ENCODE peak calls at places on chromosomes 6 and 20, in nine cellular contexts. One of them, this sample, is unnamed.

GRCh38 chr20:54566224-54566750 is 90.9 kb downstream of the DOK5 start:
- DNase-seq in stomach: no peak
- DNase-seq in transverse colon: no peak
- DNase-seq in SK-N-SH: no peak
- DNase-seq in K562: no peak
- DNase-seq in sigmoid colon: no peak
- DNase-seq in ovary: no peak
- DNase-seq in suprapubic skin: no peak
- DNase-seq in upper lobe of left lung: no peak
- DNase-seq in this sample: no peak

GRCh38 chr6:149840345-149841075 is 23.6 kb downstream of the LRP11 start:
- DNase-seq in stomach: peak
- DNase-seq in transverse colon: peak
- DNase-seq in SK-N-SH: peak
- DNase-seq in K562: peak
- DNase-seq in sigmoid colon: peak
- DNase-seq in ovary: peak
- DNase-seq in suprapubic skin: peak
- DNase-seq in upper lobe of left lung: peak
- DNase-seq in this sample: peak

GRCh38 chr6:123208111-123208510 is 212.1 kb downstream of the CLVS2 start:
- DNase-seq in stomach: no peak
- DNase-seq in transverse colon: no peak
- DNase-seq in SK-N-SH: no peak
- DNase-seq in K562: no peak
- DNase-seq in sigmoid colon: no peak
- DNase-seq in ovary: no peak
- DNase-seq in suprapubic skin: no peak
- DNase-seq in upper lobe of left lung: no peak
- DNase-seq in this sample: no peak

GRCh38 chr6:147615659-147616456 is 107.4 kb downstream of the SAMD5 start:
- DNase-seq in stomach: no peak
- DNase-seq in transverse colon: no peak
- DNase-seq in SK-N-SH: no peak
- DNase-seq in K562: no peak
- DNase-seq in sigmoid colon: no peak
- DNase-seq in ovary: no peak
- DNase-seq in suprapubic skin: no peak
- DNase-seq in upper lobe of left lung: no peak
- DNase-seq in this sample: no peak

GRCh38 chr20:43563991-43564390 is 5.2 kb downstream of the SGK2 start:
- DNase-seq in stomach: no peak
- DNase-seq in transverse colon: no peak
- DNase-seq in SK-N-SH: no peak
- DNase-seq in K562: no peak
- DNase-seq in sigmoid colon: no peak
- DNase-seq in ovary: no peak
- DNase-seq in suprapubic skin: no peak
- DNase-seq in upper lobe of left lung: no peak
- DNase-seq in this sample: no peak

GRCh38 chr6:106608080-106608668 is 21.1 kb downstream of the RTN4IP1 start:
- DNase-seq in stomach: no peak
- DNase-seq in transverse colon: peak
- DNase-seq in SK-N-SH: peak
- DNase-seq in K562: peak
- DNase-seq in sigmoid colon: no peak
- DNase-seq in ovary: no peak
- DNase-seq in suprapubic skin: no peak
- DNase-seq in upper lobe of left lung: no peak
- DNase-seq in this sample: peak

GRCh38 chr20:45863543-45864470 is 6.4 kb downstream of the ZSWIM3 start:
- DNase-seq in stomach: no peak
- DNase-seq in transverse colon: no peak
- DNase-seq in SK-N-SH: no peak
- DNase-seq in K562: no peak
- DNase-seq in sigmoid colon: no peak
- DNase-seq in ovary: no peak
- DNase-seq in suprapubic skin: no peak
- DNase-seq in upper lobe of left lung: no peak
- DNase-seq in this sample: no peak

GRCh38 chr6:143698329-143698728 is 20.6 kb downstream of the PHACTR2 start:
- DNase-seq in stomach: no peak
- DNase-seq in transverse colon: no peak
- DNase-seq in SK-N-SH: no peak
- DNase-seq in K562: no peak
- DNase-seq in sigmoid colon: no peak
- DNase-seq in ovary: no peak
- DNase-seq in suprapubic skin: no peak
- DNase-seq in upper lobe of left lung: no peak
- DNase-seq in this sample: no peak

GRCh38 chr20:5181955-5182354 is 55.1 kb downstream of the CDS2 start:
- DNase-seq in stomach: no peak
- DNase-seq in transverse colon: no peak
- DNase-seq in SK-N-SH: no peak
- DNase-seq in K562: no peak
- DNase-seq in sigmoid colon: no peak
- DNase-seq in ovary: no peak
- DNase-seq in suprapubic skin: no peak
- DNase-seq in upper lobe of left lung: no peak
- DNase-seq in this sample: peak

GRCh38 chr20:37885042-37885441 is 17.9 kb upstream of the VSTM2L start:
- DNase-seq in stomach: no peak
- DNase-seq in transverse colon: no peak
- DNase-seq in SK-N-SH: no peak
- DNase-seq in K562: no peak
- DNase-seq in sigmoid colon: no peak
- DNase-seq in ovary: no peak
- DNase-seq in suprapubic skin: no peak
- DNase-seq in upper lobe of left lung: no peak
- DNase-seq in this sample: no peak

GRCh38 chr20:57843941-57844625 is 134.3 kb upstream of the PMEPA1 start:
- DNase-seq in stomach: no peak
- DNase-seq in transverse colon: no peak
- DNase-seq in SK-N-SH: no peak
- DNase-seq in K562: no peak
- DNase-seq in sigmoid colon: no peak
- DNase-seq in ovary: no peak
- DNase-seq in suprapubic skin: peak
- DNase-seq in upper lobe of left lung: no peak
- DNase-seq in this sample: no peak

GRCh38 chr6:148508401-148509151 is 165.9 kb downstream of the SASH1 start:
- DNase-seq in stomach: no peak
- DNase-seq in transverse colon: no peak
- DNase-seq in SK-N-SH: no peak
- DNase-seq in K562: no peak
- DNase-seq in sigmoid colon: no peak
- DNase-seq in ovary: no peak
- DNase-seq in suprapubic skin: no peak
- DNase-seq in upper lobe of left lung: no peak
- DNase-seq in this sample: no peak

GRCh38 chr6:167676000-167676665 is 150.6 kb upstream of the AFDN start:
- DNase-seq in stomach: peak
- DNase-seq in transverse colon: peak
- DNase-seq in SK-N-SH: no peak
- DNase-seq in K562: no peak
- DNase-seq in sigmoid colon: peak
- DNase-seq in ovary: peak
- DNase-seq in suprapubic skin: no peak
- DNase-seq in upper lobe of left lung: no peak
- DNase-seq in this sample: peak

GRCh38 chr20:23629542-23630391 is 8.0 kb downstream of the CST3 start:
- DNase-seq in stomach: no peak
- DNase-seq in transverse colon: no peak
- DNase-seq in SK-N-SH: no peak
- DNase-seq in K562: no peak
- DNase-seq in sigmoid colon: no peak
- DNase-seq in ovary: no peak
- DNase-seq in suprapubic skin: no peak
- DNase-seq in upper lobe of left lung: no peak
- DNase-seq in this sample: no peak

GRCh38 chr20:38134427-38135281 is 30.4 kb downstream of the TGM2 start:
- DNase-seq in stomach: no peak
- DNase-seq in transverse colon: no peak
- DNase-seq in SK-N-SH: peak
- DNase-seq in K562: peak
- DNase-seq in sigmoid colon: peak
- DNase-seq in ovary: peak
- DNase-seq in suprapubic skin: no peak
- DNase-seq in upper lobe of left lung: no peak
- DNase-seq in this sample: no peak

GRCh38 chr6:4503700-4504099 is 272.5 kb upstream of the CDYL start:
- DNase-seq in stomach: no peak
- DNase-seq in transverse colon: no peak
- DNase-seq in SK-N-SH: no peak
- DNase-seq in K562: no peak
- DNase-seq in sigmoid colon: no peak
- DNase-seq in ovary: no peak
- DNase-seq in suprapubic skin: no peak
- DNase-seq in upper lobe of left lung: no peak
- DNase-seq in this sample: no peak

GRCh38 chr6:145749632-145750031 is 14.3 kb upstream of the EPM2A start:
- DNase-seq in stomach: no peak
- DNase-seq in transverse colon: no peak
- DNase-seq in SK-N-SH: no peak
- DNase-seq in K562: peak
- DNase-seq in sigmoid colon: no peak
- DNase-seq in ovary: no peak
- DNase-seq in suprapubic skin: no peak
- DNase-seq in upper lobe of left lung: no peak
- DNase-seq in this sample: no peak

GRCh38 chr6:104325341-104326172 is 534.2 kb downstream of the HACE1 start:
- DNase-seq in stomach: no peak
- DNase-seq in transverse colon: no peak
- DNase-seq in SK-N-SH: peak
- DNase-seq in K562: no peak
- DNase-seq in sigmoid colon: no peak
- DNase-seq in ovary: no peak
- DNase-seq in suprapubic skin: no peak
- DNase-seq in upper lobe of left lung: no peak
- DNase-seq in this sample: peak
- TF ChIP-seq EP300 in stomach: no peak
- TF ChIP-seq EP300 in transverse colon: no peak
- TF ChIP-seq EP300 in SK-N-SH: no peak
- TF ChIP-seq EP300 in K562: no peak
- TF ChIP-seq EP300 in sigmoid colon: no peak
- TF ChIP-seq EP300 in ovary: no peak
- TF ChIP-seq EP300 in suprapubic skin: no peak
- TF ChIP-seq EP300 in upper lobe of left lung: no peak
- TF ChIP-seq EP300 in this sample: no peak

GRCh38 chr20:24693466-24694156 is 224.2 kb downstream of the SYNDIG1 start:
- DNase-seq in stomach: peak
- DNase-seq in transverse colon: no peak
- DNase-seq in SK-N-SH: peak
- DNase-seq in K562: no peak
- DNase-seq in sigmoid colon: peak
- DNase-seq in ovary: no peak
- DNase-seq in suprapubic skin: peak
- DNase-seq in upper lobe of left lung: peak
- DNase-seq in this sample: no peak
- TF ChIP-seq EP300 in stomach: no peak
- TF ChIP-seq EP300 in transverse colon: no peak
- TF ChIP-seq EP300 in SK-N-SH: no peak
- TF ChIP-seq EP300 in K562: no peak
- TF ChIP-seq EP300 in sigmoid colon: no peak
- TF ChIP-seq EP300 in ovary: no peak
- TF ChIP-seq EP300 in suprapubic skin: no peak
- TF ChIP-seq EP300 in upper lobe of left lung: no peak
- TF ChIP-seq EP300 in this sample: no peak

DNA sequence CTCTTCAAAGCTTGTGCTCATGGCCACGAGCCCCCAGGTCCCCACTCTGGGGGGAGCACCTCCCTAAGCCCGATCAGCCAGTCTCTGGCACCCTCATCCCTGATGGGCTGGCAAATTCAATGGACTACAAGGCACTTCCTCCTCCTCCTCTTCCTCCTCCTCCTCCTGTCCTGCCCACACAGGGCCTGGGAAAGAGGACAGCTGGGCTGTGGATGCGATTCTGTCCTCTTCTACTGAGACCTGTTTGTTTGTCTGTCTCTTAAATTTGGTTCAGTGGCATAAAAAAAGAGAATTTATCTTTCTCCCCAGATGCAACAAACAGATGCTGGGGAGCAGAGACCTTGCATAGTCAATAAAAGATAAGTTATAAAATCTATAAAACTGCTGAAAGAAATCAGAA is 43.7 kb upstream of the QKI start:
- DNase-seq in stomach: no peak
- DNase-seq in transverse colon: no peak
- DNase-seq in SK-N-SH: no peak
- DNase-seq in K562: no peak
- DNase-seq in sigmoid colon: no peak
- DNase-seq in ovary: no peak
- DNase-seq in suprapubic skin: no peak
- DNase-seq in upper lobe of left lung: no peak
- DNase-seq in this sample: no peak
- TF ChIP-seq EP300 in stomach: no peak
- TF ChIP-seq EP300 in transverse colon: no peak
- TF ChIP-seq EP300 in SK-N-SH: no peak
- TF ChIP-seq EP300 in K562: no peak
- TF ChIP-seq EP300 in sigmoid colon: no peak
- TF ChIP-seq EP300 in ovary: no peak
- TF ChIP-seq EP300 in suprapubic skin: no peak
- TF ChIP-seq EP300 in upper lobe of left lung: no peak
- TF ChIP-seq EP300 in this sample: no peak

GRCh38 chr6:593907-594212 is 63.0 kb downstream of the HUS1B start:
- DNase-seq in stomach: no peak
- DNase-seq in transverse colon: no peak
- DNase-seq in SK-N-SH: no peak
- DNase-seq in K562: no peak
- DNase-seq in sigmoid colon: no peak
- DNase-seq in ovary: no peak
- DNase-seq in suprapubic skin: no peak
- DNase-seq in upper lobe of left lung: no peak
- DNase-seq in this sample: no peak

GRCh38 chr6:589090-589489 is 67.8 kb downstream of the HUS1B start:
- DNase-seq in stomach: no peak
- DNase-seq in transverse colon: no peak
- DNase-seq in SK-N-SH: no peak
- DNase-seq in K562: no peak
- DNase-seq in sigmoid colon: no peak
- DNase-seq in ovary: no peak
- DNase-seq in suprapubic skin: no peak
- DNase-seq in upper lobe of left lung: no peak
- DNase-seq in this sample: no peak

GRCh38 chr6:593139-593906 is 63.6 kb downstream of the HUS1B start:
- DNase-seq in stomach: peak
- DNase-seq in transverse colon: peak
- DNase-seq in SK-N-SH: peak
- DNase-seq in K562: peak
- DNase-seq in sigmoid colon: no peak
- DNase-seq in ovary: no peak
- DNase-seq in suprapubic skin: no peak
- DNase-seq in upper lobe of left lung: peak
- DNase-seq in this sample: peak
- TF ChIP-seq EP300 in stomach: no peak
- TF ChIP-seq EP300 in transverse colon: no peak
- TF ChIP-seq EP300 in SK-N-SH: no peak
- TF ChIP-seq EP300 in K562: no peak
- TF ChIP-seq EP300 in sigmoid colon: no peak
- TF ChIP-seq EP300 in ovary: no peak
- TF ChIP-seq EP300 in suprapubic skin: no peak
- TF ChIP-seq EP300 in upper lobe of left lung: no peak
- TF ChIP-seq EP300 in this sample: no peak